ENCODE peak calls at places on chromosome 2, in nine cellular contexts. P is heart right ventricle, R is right cardiac atrium, Z is ovary, S is AG09319, W is left cardiac atrium, Q is cardiac muscle cell, J is GM04504, K is NCI-H2081. A is an unnamed sample.

GRCh38 chr2:127448526-127448925 is 30.3 kb downstream of the PROC start:
- DNase-seq in W (no peak), J (no peak), K (no peak), P (no peak), Z (no peak), R (no peak), Q (no peak), S (peak), A (no peak)

GRCh38 chr2:171214093-171214492 is 53.4 kb upstream of the TLK1 start:
- DNase-seq in Z (no peak), P (no peak), W (no peak), Q (no peak), S (no peak), R (no peak), K (no peak), J (no peak), A (no peak)

GRCh38 chr2:42297322-42297936 is 63.6 kb downstream of the COX7A2L start:
- DNase-seq in Q (no peak), S (no peak), Z (no peak), R (no peak), K (no peak), W (no peak), J (no peak), P (no peak), A (no peak)

GRCh38 chr2:42359894-42360483 is 1.0 kb downstream of the COX7A2L start:
- DNase-seq in P (no peak), S (no peak), J (no peak), K (no peak), Q (no peak), W (no peak), Z (no peak), R (no peak), A (no peak)

GRCh38 chr2:179044500-179044899 is 5.4 kb downstream of the CCDC141 start:
- DNase-seq in P (no peak), W (no peak), K (no peak), J (no peak), Q (no peak), S (no peak), Z (no peak), R (no peak), A (no peak)

GRCh38 chr2:223297788-223298187 is 245.8 kb downstream of the KCNE4 start:
- DNase-seq in J (no peak), R (no peak), Z (no peak), Q (no peak), W (no peak), P (no peak), S (no peak), K (no peak), A (no peak)

GRCh38 chr2:53785378-53785777 is 1.4 kb downstream of the ASB3 start:
- DNase-seq in K (no peak), W (no peak), R (no peak), Q (no peak), Z (no peak), S (no peak), J (no peak), P (no peak), A (no peak)

GRCh38 chr2:239822146-239822945 is 202.8 kb downstream of the NDUFA10 start:
- DNase-seq in J (no peak), Q (no peak), Z (peak), K (no peak), P (no peak), R (no peak), S (no peak), W (no peak), A (peak)